ENCODE peak calls at places on chromosomes 12 and 14, in five cellular contexts. One of them, this sample, is unnamed.

GRCh38 chr14:67485501-67486095 is 2.9 kb downstream of the TMEM229B start:
- DNase-seq in fibroblast of villous mesenchyme: peak; percentile 51
- DNase-seq in MM.1S: no peak
- DNase-seq in mucosa of descending colon: no peak
- DNase-seq in HFF-Myc: no peak
- DNase-seq in this sample: no peak

GRCh38 chr12:18926188-18926587 is 188.3 kb downstream of the CAPZA3 start:
- DNase-seq in MM.1S: no peak
- DNase-seq in HFF-Myc: no peak
- DNase-seq in mucosa of descending colon: no peak
- DNase-seq in fibroblast of villous mesenchyme: no peak
- DNase-seq in this sample: no peak

GRCh38 chr12:90910958-90911357 is 44.0 kb downstream of the CCER1 start:
- DNase-seq in MM.1S: no peak
- DNase-seq in HFF-Myc: no peak
- DNase-seq in mucosa of descending colon: no peak
- DNase-seq in fibroblast of villous mesenchyme: no peak
- DNase-seq in this sample: no peak

GRCh38 chr14:89165189-89165809 is 251.7 kb downstream of the FOXN3 start:
- DNase-seq in MM.1S: peak; percentile 63
- DNase-seq in fibroblast of villous mesenchyme: peak; percentile 40
- DNase-seq in HFF-Myc: no peak
- DNase-seq in mucosa of descending colon: no peak
- DNase-seq in this sample: no peak

GRCh38 chr12:105317942-105318614 is 12.4 kb upstream of the C12orf75 start:
- DNase-seq in HFF-Myc: no peak
- DNase-seq in mucosa of descending colon: no peak
- DNase-seq in fibroblast of villous mesenchyme: no peak
- DNase-seq in MM.1S: no peak
- DNase-seq in this sample: no peak

GRCh38 chr12:119659289-119659897 is 8.5 kb upstream of the PRKAB1 start:
- DNase-seq in HFF-Myc: no peak
- DNase-seq in mucosa of descending colon: no peak
- DNase-seq in MM.1S: peak; percentile 26
- DNase-seq in fibroblast of villous mesenchyme: peak; percentile 41
- DNase-seq in this sample: no peak

GRCh38 chr12:121773011-121773777 is 20.3 kb downstream of the RHOF start:
- DNase-seq in fibroblast of villous mesenchyme: peak; percentile 74
- DNase-seq in HFF-Myc: no peak
- DNase-seq in mucosa of descending colon: peak; percentile 84
- DNase-seq in MM.1S: peak; percentile 37
- DNase-seq in this sample: peak; percentile 48

GRCh38 chr14:98234208-98234607 is 1037.8 kb downstream of the BCL11B start:
- DNase-seq in MM.1S: no peak
- DNase-seq in mucosa of descending colon: no peak
- DNase-seq in HFF-Myc: no peak
- DNase-seq in fibroblast of villous mesenchyme: no peak
- DNase-seq in this sample: no peak

GRCh38 chr12:131087302-131087818 is 133.7 kb downstream of the ADGRD1 start:
- DNase-seq in MM.1S: no peak
- DNase-seq in mucosa of descending colon: no peak
- DNase-seq in HFF-Myc: no peak
- DNase-seq in fibroblast of villous mesenchyme: no peak
- DNase-seq in this sample: peak; percentile 23

GRCh38 chr12:82788594-82788993 is 101.9 kb downstream of the TMTC2 start:
- DNase-seq in MM.1S: no peak
- DNase-seq in fibroblast of villous mesenchyme: no peak
- DNase-seq in HFF-Myc: no peak
- DNase-seq in mucosa of descending colon: no peak
- DNase-seq in this sample: no peak

GRCh38 chr12:123834845-123835244 is 72.7 kb downstream of the DNAH10 start:
- DNase-seq in MM.1S: no peak
- DNase-seq in HFF-Myc: no peak
- DNase-seq in mucosa of descending colon: no peak
- DNase-seq in fibroblast of villous mesenchyme: no peak
- DNase-seq in this sample: no peak

GRCh38 chr14:67167420-67168109 is 21.7 kb upstream of the GARIN2 start:
- DNase-seq in MM.1S: no peak
- DNase-seq in HFF-Myc: no peak
- DNase-seq in fibroblast of villous mesenchyme: no peak
- DNase-seq in mucosa of descending colon: no peak
- DNase-seq in this sample: no peak

GRCh38 chr12:7151532-7151931 is 21.4 kb downstream of the CLSTN3 start:
- DNase-seq in mucosa of descending colon: no peak
- DNase-seq in MM.1S: no peak
- DNase-seq in fibroblast of villous mesenchyme: no peak
- DNase-seq in HFF-Myc: no peak
- DNase-seq in this sample: no peak

GRCh38 chr12:71721781-71722511 is 32.7 kb upstream of the RAB21 start:
- DNase-seq in MM.1S: no peak
- DNase-seq in fibroblast of villous mesenchyme: no peak
- DNase-seq in HFF-Myc: no peak
- DNase-seq in mucosa of descending colon: no peak
- DNase-seq in this sample: no peak

GRCh38 chr12:54853933-54854538 is at the start of gene MUCL1:
- DNase-seq in mucosa of descending colon: no peak
- DNase-seq in MM.1S: peak; percentile 76
- DNase-seq in HFF-Myc: peak; percentile 55
- DNase-seq in fibroblast of villous mesenchyme: peak; percentile 44
- DNase-seq in this sample: peak; percentile 29

GRCh38 chr12:117380083-117380482 is 18.7 kb upstream of the NOS1 start:
- DNase-seq in MM.1S: no peak
- DNase-seq in fibroblast of villous mesenchyme: no peak
- DNase-seq in mucosa of descending colon: no peak
- DNase-seq in HFF-Myc: no peak
- DNase-seq in this sample: no peak

GRCh38 chr14:102922490-102923200 is at the start of gene AMN:
- DNase-seq in fibroblast of villous mesenchyme: no peak
- DNase-seq in mucosa of descending colon: peak; percentile 92
- DNase-seq in MM.1S: no peak
- DNase-seq in HFF-Myc: no peak
- DNase-seq in this sample: no peak

GRCh38 chr14:77914073-77914721 is 114.3 kb downstream of the ADCK1 start:
- DNase-seq in mucosa of descending colon: no peak
- DNase-seq in fibroblast of villous mesenchyme: no peak
- DNase-seq in MM.1S: no peak
- DNase-seq in HFF-Myc: no peak
- DNase-seq in this sample: no peak

GRCh38 chr12:109461846-109462766 is 15.0 kb downstream of the KCTD10 start:
- DNase-seq in fibroblast of villous mesenchyme: peak; percentile 98
- DNase-seq in HFF-Myc: peak; percentile 95
- DNase-seq in mucosa of descending colon: peak; percentile 82
- DNase-seq in MM.1S: no peak
- DNase-seq in this sample: no peak

GRCh38 chr14:73870525-73871235 is 16.0 kb upstream of the ZNF410 start:
- DNase-seq in MM.1S: no peak
- DNase-seq in mucosa of descending colon: no peak
- DNase-seq in fibroblast of villous mesenchyme: no peak
- DNase-seq in HFF-Myc: no peak
- DNase-seq in this sample: no peak

GRCh38 chr12:71771069-71771468 is 16.4 kb downstream of the RAB21 start:
- DNase-seq in mucosa of descending colon: no peak
- DNase-seq in MM.1S: no peak
- DNase-seq in fibroblast of villous mesenchyme: peak; percentile 74
- DNase-seq in HFF-Myc: no peak
- DNase-seq in this sample: no peak

GRCh38 chr12:7354521-7354920 is 50.6 kb downstream of the ACSM4 start:
- DNase-seq in HFF-Myc: no peak
- DNase-seq in mucosa of descending colon: no peak
- DNase-seq in MM.1S: no peak
- DNase-seq in fibroblast of villous mesenchyme: no peak
- DNase-seq in this sample: no peak

GRCh38 chr12:21989819-21990412 is 48.7 kb upstream of the ABCC9 start:
- DNase-seq in HFF-Myc: no peak
- DNase-seq in fibroblast of villous mesenchyme: peak; percentile 45
- DNase-seq in MM.1S: no peak
- DNase-seq in mucosa of descending colon: no peak
- DNase-seq in this sample: no peak

GRCh38 chr14:102510616-102511520 is 1.3 kb upstream of the ANKRD9 start:
- DNase-seq in mucosa of descending colon: peak; percentile 95
- DNase-seq in MM.1S: no peak
- DNase-seq in fibroblast of villous mesenchyme: no peak
- DNase-seq in HFF-Myc: no peak
- DNase-seq in this sample: no peak

GRCh38 chr12:102438047-102438822 is 42.1 kb downstream of the IGF1 start:
- DNase-seq in MM.1S: no peak
- DNase-seq in mucosa of descending colon: no peak
- DNase-seq in fibroblast of villous mesenchyme: peak; percentile 60
- DNase-seq in HFF-Myc: no peak
- DNase-seq in this sample: no peak

GRCh38 chr12:52314511-52314910 is 6.7 kb downstream of the KRT83 start:
- DNase-seq in mucosa of descending colon: no peak
- DNase-seq in MM.1S: no peak
- DNase-seq in HFF-Myc: no peak
- DNase-seq in fibroblast of villous mesenchyme: no peak
- DNase-seq in this sample: no peak

GRCh38 chr12:115944851-115945496 is 332.5 kb downstream of the MED13L start:
- DNase-seq in HFF-Myc: no peak
- DNase-seq in mucosa of descending colon: no peak
- DNase-seq in MM.1S: no peak
- DNase-seq in fibroblast of villous mesenchyme: peak; percentile 16
- DNase-seq in this sample: no peak

GRCh38 chr12:66688836-66689439 is 10.1 kb upstream of the GRIP1 start:
- DNase-seq in mucosa of descending colon: peak; percentile 26
- DNase-seq in fibroblast of villous mesenchyme: peak; percentile 17
- DNase-seq in HFF-Myc: no peak
- DNase-seq in MM.1S: peak; percentile 78
- DNase-seq in this sample: no peak

GRCh38 chr12:108712164-108712924 is 19.0 kb downstream of the CORO1C start:
- DNase-seq in mucosa of descending colon: no peak
- DNase-seq in HFF-Myc: no peak
- DNase-seq in fibroblast of villous mesenchyme: no peak
- DNase-seq in MM.1S: no peak
- DNase-seq in this sample: no peak

DNA sequence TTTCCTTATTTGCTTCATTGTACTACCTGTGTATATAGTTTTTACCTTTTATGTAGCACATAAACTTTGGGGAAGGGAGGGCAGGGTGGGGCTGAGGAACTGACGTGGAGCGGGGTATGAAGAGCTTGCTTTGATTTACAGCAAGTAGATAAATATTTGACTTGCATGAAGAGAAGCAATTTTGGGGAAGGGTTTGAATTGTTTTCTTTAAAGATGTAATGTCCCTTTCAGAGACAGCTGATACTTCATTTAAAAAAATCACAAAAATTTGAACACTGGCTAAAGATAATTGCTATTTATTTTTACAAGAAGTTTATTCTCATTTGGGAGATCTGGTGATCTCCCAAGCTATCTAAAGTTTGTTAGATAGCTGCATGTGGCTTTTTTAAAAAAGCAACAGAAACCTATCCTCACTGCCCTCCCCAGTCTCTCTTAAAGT is 4.1 kb downstream of the CDKN1B start:
- DNase-seq in MM.1S: peak; percentile 53
- DNase-seq in HFF-Myc: no peak
- DNase-seq in mucosa of descending colon: no peak
- DNase-seq in fibroblast of villous mesenchyme: peak; percentile 33
- DNase-seq in this sample: no peak
- H3K4me3 ChIP-seq in MM.1S: peak overlapping the region; percentile 94
- H3K4me3 ChIP-seq in HFF-Myc: peak overlapping the region; percentile 89
- H3K4me3 ChIP-seq in mucosa of descending colon: no peak overlapping the region
- H3K4me3 ChIP-seq in fibroblast of villous mesenchyme: peak overlapping the region; percentile 94
- H3K4me3 ChIP-seq in this sample: peak overlapping the region; percentile 81

GRCh38 chr14:38400751-38401150 is 144.9 kb upstream of the CLEC14A start:
- DNase-seq in mucosa of descending colon: no peak
- DNase-seq in fibroblast of villous mesenchyme: no peak
- DNase-seq in HFF-Myc: no peak
- DNase-seq in MM.1S: no peak
- DNase-seq in this sample: no peak

GRCh38 chr14:38409081-38409705 is 153.3 kb upstream of the CLEC14A start:
- DNase-seq in fibroblast of villous mesenchyme: no peak
- DNase-seq in HFF-Myc: no peak
- DNase-seq in MM.1S: no peak
- DNase-seq in mucosa of descending colon: no peak
- DNase-seq in this sample: no peak

GRCh38 chr14:38404100-38404541 is 148.2 kb upstream of the CLEC14A start:
- DNase-seq in fibroblast of villous mesenchyme: peak; percentile 88
- DNase-seq in mucosa of descending colon: no peak
- DNase-seq in MM.1S: no peak
- DNase-seq in HFF-Myc: no peak
- DNase-seq in this sample: no peak

GRCh38 chr14:38404616-38405015 is 148.7 kb upstream of the CLEC14A start:
- DNase-seq in mucosa of descending colon: no peak
- DNase-seq in MM.1S: no peak
- DNase-seq in fibroblast of villous mesenchyme: peak; percentile 56
- DNase-seq in HFF-Myc: no peak
- DNase-seq in this sample: no peak

GRCh38 chr14:38405851-38406630 is 150.1 kb upstream of the CLEC14A start:
- DNase-seq in MM.1S: no peak
- DNase-seq in HFF-Myc: no peak
- DNase-seq in fibroblast of villous mesenchyme: peak; percentile 89
- DNase-seq in mucosa of descending colon: no peak
- DNase-seq in this sample: no peak
- TF ChIP-seq CTCF in MM.1S: no peak
- TF ChIP-seq CTCF in HFF-Myc: peak; percentile 15
- TF ChIP-seq CTCF in fibroblast of villous mesenchyme: no peak
- TF ChIP-seq CTCF in mucosa of descending colon: no peak
- TF ChIP-seq CTCF in this sample: no peak

GRCh38 chr14:72478397-72479025 is 415.4 kb downstream of the DPF3 start:
- DNase-seq in mucosa of descending colon: no peak
- DNase-seq in fibroblast of villous mesenchyme: no peak
- DNase-seq in HFF-Myc: no peak
- DNase-seq in MM.1S: no peak
- DNase-seq in this sample: no peak
- H3K4me3 ChIP-seq in mucosa of descending colon: no peak overlapping the region
- H3K4me3 ChIP-seq in fibroblast of villous mesenchyme: no peak overlapping the region
- H3K4me3 ChIP-seq in HFF-Myc: no peak overlapping the region
- H3K4me3 ChIP-seq in MM.1S: no peak overlapping the region
- H3K4me3 ChIP-seq in this sample: no peak overlapping the region

GRCh38 chr14:93952829-93953228 is 23.5 kb downstream of the ASB2 start:
- DNase-seq in mucosa of descending colon: no peak
- DNase-seq in HFF-Myc: no peak
- DNase-seq in fibroblast of villous mesenchyme: no peak
- DNase-seq in MM.1S: no peak
- DNase-seq in this sample: no peak

GRCh38 chr14:93953739-93954515 is 22.4 kb downstream of the ASB2 start:
- DNase-seq in MM.1S: no peak
- DNase-seq in fibroblast of villous mesenchyme: no peak
- DNase-seq in mucosa of descending colon: no peak
- DNase-seq in HFF-Myc: no peak
- DNase-seq in this sample: no peak

GRCh38 chr14:93954516-93954830 is 21.9 kb downstream of the ASB2 start:
- DNase-seq in HFF-Myc: no peak
- DNase-seq in MM.1S: no peak
- DNase-seq in fibroblast of villous mesenchyme: no peak
- DNase-seq in mucosa of descending colon: no peak
- DNase-seq in this sample: no peak

GRCh38 chr14:93951798-93952540 is 24.4 kb downstream of the ASB2 start:
- DNase-seq in HFF-Myc: no peak
- DNase-seq in MM.1S: no peak
- DNase-seq in fibroblast of villous mesenchyme: no peak
- DNase-seq in mucosa of descending colon: no peak
- DNase-seq in this sample: no peak

DNA sequence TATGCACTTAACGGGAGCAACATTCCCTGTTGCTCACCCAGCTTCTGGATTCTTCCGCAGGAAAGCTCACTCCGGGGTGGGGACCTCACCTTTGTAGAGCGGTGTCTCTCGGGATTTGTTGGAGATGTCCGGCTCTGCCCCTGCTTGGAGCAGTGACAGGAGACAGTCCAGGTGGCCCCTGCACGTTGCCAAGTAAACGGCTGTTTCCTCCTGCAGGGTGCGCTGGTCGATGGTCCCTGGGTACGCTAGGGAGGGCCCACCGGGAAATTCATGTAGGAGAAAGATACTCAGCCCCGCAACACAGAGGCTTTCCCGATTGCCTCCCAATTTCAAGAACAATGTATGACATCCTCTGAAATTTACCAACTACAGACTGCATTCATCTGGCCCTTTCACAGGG is 23.1 kb downstream of the ASB2 start:
- DNase-seq in fibroblast of villous mesenchyme: no peak
- DNase-seq in MM.1S: no peak
- DNase-seq in mucosa of descending colon: no peak
- DNase-seq in HFF-Myc: no peak
- DNase-seq in this sample: no peak
- TF ChIP-seq CTCF in fibroblast of villous mesenchyme: no peak
- TF ChIP-seq CTCF in MM.1S: no peak
- TF ChIP-seq CTCF in mucosa of descending colon: no peak
- TF ChIP-seq CTCF in HFF-Myc: no peak
- TF ChIP-seq CTCF in this sample: no peak